ENCODE peak calls at places on chromosomes 6 and 20, in nine cellular contexts. One of them, this sample, is unnamed.
A peak's percentile ranks its signal among the peaks of the same experiment; 100 is the strongest.

GRCh38 chr6:30344868-30345671 is at the start of gene RPP21:
- DNase-seq in GM20000: peak; percentile 96
- DNase-seq in fibroblast of pulmonary artery: peak; percentile 71
- DNase-seq in hepatocyte: peak; percentile 93
- DNase-seq in body of pancreas: peak; percentile 84
- DNase-seq in activated B cell treated with CpG ODN at 0.5 μM for 24 hours: peak; percentile 90
- DNase-seq in heart left ventricle: peak; percentile 87
- DNase-seq in astrocyte of the spinal cord: peak; percentile 82
- DNase-seq in lower leg skin: peak; percentile 96
- DNase-seq in this sample: peak; percentile 95

GRCh38 chr6:4941782-4942672 is 61.8 kb downstream of the RPP40 start:
- DNase-seq in GM20000: peak; percentile 59
- DNase-seq in fibroblast of pulmonary artery: peak; percentile 88
- DNase-seq in hepatocyte: peak; percentile 50
- DNase-seq in body of pancreas: peak; percentile 29
- DNase-seq in activated B cell treated with CpG ODN at 0.5 μM for 24 hours: no peak
- DNase-seq in heart left ventricle: peak; percentile 61
- DNase-seq in astrocyte of the spinal cord: peak; percentile 91
- DNase-seq in lower leg skin: no peak
- DNase-seq in this sample: peak; percentile 6

GRCh38 chr6:3176562-3177355 is 19.4 kb upstream of the TUBB2A start:
- DNase-seq in GM20000: no peak
- DNase-seq in fibroblast of pulmonary artery: peak; percentile 96
- DNase-seq in hepatocyte: peak; percentile 77
- DNase-seq in body of pancreas: no peak
- DNase-seq in activated B cell treated with CpG ODN at 0.5 μM for 24 hours: no peak
- DNase-seq in heart left ventricle: peak; percentile 74
- DNase-seq in astrocyte of the spinal cord: peak; percentile 91
- DNase-seq in lower leg skin: peak; percentile 84
- DNase-seq in this sample: no peak

GRCh38 chr6:148677594-148678476 is 69.0 kb upstream of the UST start:
- DNase-seq in GM20000: peak; percentile 68
- DNase-seq in fibroblast of pulmonary artery: no peak
- DNase-seq in hepatocyte: no peak
- DNase-seq in body of pancreas: no peak
- DNase-seq in activated B cell treated with CpG ODN at 0.5 μM for 24 hours: no peak
- DNase-seq in heart left ventricle: no peak
- DNase-seq in astrocyte of the spinal cord: no peak
- DNase-seq in lower leg skin: no peak
- DNase-seq in this sample: no peak

GRCh38 chr6:87297115-87297514 is 25.3 kb upstream of the SMIM8 start:
- DNase-seq in GM20000: no peak
- DNase-seq in fibroblast of pulmonary artery: no peak
- DNase-seq in hepatocyte: no peak
- DNase-seq in body of pancreas: no peak
- DNase-seq in activated B cell treated with CpG ODN at 0.5 μM for 24 hours: no peak
- DNase-seq in heart left ventricle: no peak
- DNase-seq in astrocyte of the spinal cord: peak; percentile 29
- DNase-seq in lower leg skin: no peak
- DNase-seq in this sample: no peak

GRCh38 chr6:6515691-6516607 is 72.6 kb upstream of the LY86 start:
- DNase-seq in GM20000: peak; percentile 36
- DNase-seq in fibroblast of pulmonary artery: no peak
- DNase-seq in hepatocyte: no peak
- DNase-seq in body of pancreas: no peak
- DNase-seq in activated B cell treated with CpG ODN at 0.5 μM for 24 hours: no peak
- DNase-seq in heart left ventricle: no peak
- DNase-seq in astrocyte of the spinal cord: no peak
- DNase-seq in lower leg skin: no peak
- DNase-seq in this sample: no peak

GRCh38 chr6:17278289-17279061 is 2.7 kb upstream of the RBM24 start:
- DNase-seq in GM20000: no peak
- DNase-seq in fibroblast of pulmonary artery: peak; percentile 59
- DNase-seq in hepatocyte: no peak
- DNase-seq in body of pancreas: no peak
- DNase-seq in activated B cell treated with CpG ODN at 0.5 μM for 24 hours: no peak
- DNase-seq in heart left ventricle: no peak
- DNase-seq in astrocyte of the spinal cord: peak; percentile 50
- DNase-seq in lower leg skin: no peak
- DNase-seq in this sample: no peak

GRCh38 chr6:113969888-113970807 is 800 bp downstream of the HDAC2 start:
- DNase-seq in GM20000: peak; percentile 56
- DNase-seq in fibroblast of pulmonary artery: peak; percentile 35
- DNase-seq in hepatocyte: peak; percentile 77
- DNase-seq in body of pancreas: peak; percentile 60
- DNase-seq in activated B cell treated with CpG ODN at 0.5 μM for 24 hours: peak; percentile 49
- DNase-seq in heart left ventricle: peak; percentile 70
- DNase-seq in astrocyte of the spinal cord: peak; percentile 51
- DNase-seq in lower leg skin: peak; percentile 93
- DNase-seq in this sample: peak; percentile 60

GRCh38 chr6:85677243-85677956 is 34.7 kb upstream of the SYNCRIP start:
- DNase-seq in GM20000: no peak
- DNase-seq in fibroblast of pulmonary artery: peak; percentile 59
- DNase-seq in hepatocyte: peak; percentile 27
- DNase-seq in body of pancreas: no peak
- DNase-seq in activated B cell treated with CpG ODN at 0.5 μM for 24 hours: no peak
- DNase-seq in heart left ventricle: no peak
- DNase-seq in astrocyte of the spinal cord: peak; percentile 37
- DNase-seq in lower leg skin: no peak
- DNase-seq in this sample: no peak

GRCh38 chr6:106300944-106301343 is 24.6 kb downstream of the ATG5 start:
- DNase-seq in GM20000: peak; percentile 14
- DNase-seq in fibroblast of pulmonary artery: peak; percentile 68
- DNase-seq in hepatocyte: peak; percentile 43
- DNase-seq in body of pancreas: no peak
- DNase-seq in activated B cell treated with CpG ODN at 0.5 μM for 24 hours: no peak
- DNase-seq in heart left ventricle: no peak
- DNase-seq in astrocyte of the spinal cord: peak; percentile 65
- DNase-seq in lower leg skin: no peak
- DNase-seq in this sample: no peak

GRCh38 chr6:53987527-53987888 is 123.7 kb upstream of the MLIP start:
- DNase-seq in GM20000: no peak
- DNase-seq in fibroblast of pulmonary artery: no peak
- DNase-seq in hepatocyte: no peak
- DNase-seq in body of pancreas: no peak
- DNase-seq in activated B cell treated with CpG ODN at 0.5 μM for 24 hours: no peak
- DNase-seq in heart left ventricle: no peak
- DNase-seq in astrocyte of the spinal cord: no peak
- DNase-seq in lower leg skin: no peak
- DNase-seq in this sample: no peak

GRCh38 chr6:43246301-43247114 is 3.2 kb downstream of the TTBK1 start:
- DNase-seq in GM20000: peak; percentile 69
- DNase-seq in fibroblast of pulmonary artery: no peak
- DNase-seq in hepatocyte: peak; percentile 53
- DNase-seq in body of pancreas: peak; percentile 74
- DNase-seq in activated B cell treated with CpG ODN at 0.5 μM for 24 hours: no peak
- DNase-seq in heart left ventricle: peak; percentile 84
- DNase-seq in astrocyte of the spinal cord: peak; percentile 8
- DNase-seq in lower leg skin: no peak
- DNase-seq in this sample: peak; percentile 84

GRCh38 chr6:41682056-41682477 is 43.8 kb downstream of the MDFI start:
- DNase-seq in GM20000: peak; percentile 91
- DNase-seq in fibroblast of pulmonary artery: peak; percentile 93
- DNase-seq in hepatocyte: peak; percentile 96
- DNase-seq in body of pancreas: peak; percentile 93
- DNase-seq in activated B cell treated with CpG ODN at 0.5 μM for 24 hours: peak; percentile 66
- DNase-seq in heart left ventricle: peak; percentile 93
- DNase-seq in astrocyte of the spinal cord: peak; percentile 90
- DNase-seq in lower leg skin: peak; percentile 96
- DNase-seq in this sample: peak; percentile 99

DNA sequence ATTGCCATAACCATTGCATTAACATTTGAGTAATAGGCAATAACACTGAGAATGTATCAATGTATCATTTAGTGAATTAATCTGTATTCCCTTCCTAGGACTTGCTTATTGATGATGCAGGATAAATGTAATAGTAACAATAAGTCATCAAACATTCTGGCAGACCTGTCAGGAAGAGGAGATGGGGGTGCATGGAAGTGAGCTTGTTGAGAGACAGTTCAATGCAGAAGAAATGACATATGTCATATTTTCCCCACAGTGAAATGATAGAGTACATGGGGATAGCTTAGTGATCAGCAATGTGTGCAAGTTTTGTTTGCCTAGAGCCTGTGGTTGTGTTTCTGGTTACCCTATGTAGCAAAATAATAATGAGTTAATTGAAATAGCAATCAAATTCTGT is 458.8 kb downstream of the EYS start:
- DNase-seq in GM20000: no peak
- DNase-seq in fibroblast of pulmonary artery: no peak
- DNase-seq in hepatocyte: no peak
- DNase-seq in body of pancreas: no peak
- DNase-seq in activated B cell treated with CpG ODN at 0.5 μM for 24 hours: no peak
- DNase-seq in heart left ventricle: no peak
- DNase-seq in astrocyte of the spinal cord: no peak
- DNase-seq in lower leg skin: no peak
- DNase-seq in this sample: no peak
- TF ChIP-seq CTCF in GM20000: no peak
- TF ChIP-seq CTCF in fibroblast of pulmonary artery: no peak
- TF ChIP-seq CTCF in hepatocyte: no peak
- TF ChIP-seq CTCF in body of pancreas: no peak
- TF ChIP-seq CTCF in activated B cell treated with CpG ODN at 0.5 μM for 24 hours: no peak
- TF ChIP-seq CTCF in heart left ventricle: no peak
- TF ChIP-seq CTCF in astrocyte of the spinal cord: no peak
- TF ChIP-seq CTCF in lower leg skin: no peak
- TF ChIP-seq CTCF in this sample: no peak

DNA sequence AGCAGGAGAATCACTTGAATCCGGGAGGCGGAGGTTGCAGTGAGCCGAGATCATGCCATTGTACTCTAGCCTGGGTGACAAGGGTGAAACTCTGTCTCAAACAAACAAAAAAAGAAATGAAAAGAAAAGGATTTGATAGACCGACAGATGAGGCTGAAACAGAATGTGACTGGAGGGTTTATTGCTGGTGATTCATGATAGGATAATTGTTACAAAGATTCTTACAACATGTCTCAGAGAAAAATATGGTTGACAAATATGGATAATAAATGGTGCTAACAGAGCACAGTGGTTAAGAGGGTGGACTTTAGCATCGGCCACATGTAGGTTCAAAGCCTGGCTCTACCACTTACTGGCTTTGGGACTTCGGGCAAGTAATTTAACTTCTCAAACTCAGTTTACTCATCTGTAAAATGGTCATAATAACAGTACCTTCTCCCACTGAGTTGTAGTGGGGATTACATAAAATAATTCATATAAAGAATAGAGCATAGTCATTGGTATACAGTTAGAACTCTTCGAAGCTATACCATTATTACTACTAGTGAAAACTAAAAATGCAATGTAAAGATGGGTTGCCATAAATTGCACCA is 131.9 kb downstream of the MAP3K7 start:
- DNase-seq in GM20000: no peak
- DNase-seq in fibroblast of pulmonary artery: no peak
- DNase-seq in hepatocyte: no peak
- DNase-seq in body of pancreas: no peak
- DNase-seq in activated B cell treated with CpG ODN at 0.5 μM for 24 hours: no peak
- DNase-seq in heart left ventricle: no peak
- DNase-seq in astrocyte of the spinal cord: no peak
- DNase-seq in lower leg skin: no peak
- DNase-seq in this sample: no peak
- TF ChIP-seq CTCF in GM20000: no peak
- TF ChIP-seq CTCF in fibroblast of pulmonary artery: no peak
- TF ChIP-seq CTCF in hepatocyte: no peak
- TF ChIP-seq CTCF in body of pancreas: no peak
- TF ChIP-seq CTCF in activated B cell treated with CpG ODN at 0.5 μM for 24 hours: no peak
- TF ChIP-seq CTCF in heart left ventricle: no peak
- TF ChIP-seq CTCF in astrocyte of the spinal cord: no peak
- TF ChIP-seq CTCF in lower leg skin: no peak
- TF ChIP-seq CTCF in this sample: no peak

DNA sequence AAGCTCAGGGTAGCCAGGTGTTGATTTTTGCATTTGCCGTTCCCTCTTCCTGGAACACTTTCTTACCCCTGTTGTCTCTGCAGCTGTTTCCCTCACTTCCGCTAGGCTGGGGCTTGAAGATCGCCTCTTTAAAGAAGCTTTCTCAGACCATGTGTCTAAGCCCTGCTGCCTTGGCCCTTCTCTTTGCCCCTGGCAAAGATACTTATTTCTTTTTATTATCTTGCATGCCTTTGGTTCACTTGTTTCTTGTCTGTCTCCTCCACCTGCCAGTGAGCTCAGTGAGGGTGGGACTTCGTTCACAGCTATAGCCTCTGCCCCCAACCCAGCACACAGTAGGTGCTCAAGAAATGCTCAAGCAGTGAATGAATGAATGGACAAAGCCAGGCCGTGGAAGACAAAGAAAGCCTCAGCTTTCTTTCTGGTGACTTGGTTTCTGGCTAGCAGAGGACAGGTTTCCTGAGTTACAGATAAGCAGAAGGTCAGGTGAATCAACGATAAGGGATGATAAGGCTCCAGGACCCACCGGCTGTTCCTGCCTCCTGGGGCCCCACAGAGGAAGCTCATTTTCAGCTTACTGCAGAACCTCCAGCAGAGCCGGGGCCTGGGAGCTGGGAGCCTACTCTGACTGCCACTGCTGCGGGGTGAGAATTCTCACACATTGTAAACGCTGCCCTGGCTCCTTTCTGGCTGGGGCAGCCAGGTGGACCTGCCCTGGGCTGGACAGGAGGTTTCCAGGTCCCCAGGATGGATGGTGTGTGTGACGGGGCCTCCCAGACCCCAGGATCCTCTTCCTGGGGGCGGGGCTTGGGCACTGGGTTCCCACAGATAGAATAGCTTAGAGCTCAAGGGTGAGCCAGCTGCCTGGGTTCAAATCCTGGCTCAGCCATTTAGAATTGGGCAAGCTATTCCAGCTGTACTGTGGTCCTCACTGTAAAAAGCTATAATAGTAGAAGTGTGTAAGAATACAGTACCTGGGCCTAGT is 29.8 kb downstream of the SNAI1 start:
- DNase-seq in GM20000: peak; percentile 71
- DNase-seq in fibroblast of pulmonary artery: no peak
- DNase-seq in hepatocyte: peak; percentile 72
- DNase-seq in body of pancreas: no peak
- DNase-seq in activated B cell treated with CpG ODN at 0.5 μM for 24 hours: no peak
- DNase-seq in heart left ventricle: no peak
- DNase-seq in astrocyte of the spinal cord: no peak
- DNase-seq in lower leg skin: no peak
- DNase-seq in this sample: no peak
- TF ChIP-seq CTCF in GM20000: no peak
- TF ChIP-seq CTCF in fibroblast of pulmonary artery: no peak
- TF ChIP-seq CTCF in hepatocyte: no peak
- TF ChIP-seq CTCF in body of pancreas: no peak
- TF ChIP-seq CTCF in activated B cell treated with CpG ODN at 0.5 μM for 24 hours: no peak
- TF ChIP-seq CTCF in heart left ventricle: no peak
- TF ChIP-seq CTCF in astrocyte of the spinal cord: no peak
- TF ChIP-seq CTCF in lower leg skin: no peak
- TF ChIP-seq CTCF in this sample: no peak

DNA sequence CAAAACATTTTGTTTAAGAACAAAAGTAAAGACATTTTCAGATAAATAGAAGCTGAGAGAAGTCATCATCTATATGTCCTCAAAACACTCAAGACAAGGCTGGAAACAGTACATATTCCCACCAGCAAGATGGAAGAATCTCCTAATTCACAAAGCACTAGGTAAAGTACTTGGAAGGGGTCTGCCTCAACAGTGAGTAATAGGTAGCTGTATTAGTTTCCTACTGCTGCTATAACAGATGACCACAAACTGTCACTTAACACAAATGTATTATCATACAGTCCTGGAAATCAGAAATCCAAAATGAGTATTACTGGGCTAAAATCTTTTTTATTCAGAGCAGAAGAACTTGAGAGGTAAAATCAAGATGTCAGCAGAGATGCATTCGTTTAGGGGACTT is 40.6 kb downstream of the ZKSCAN8 start:
- DNase-seq in GM20000: no peak
- DNase-seq in fibroblast of pulmonary artery: no peak
- DNase-seq in hepatocyte: no peak
- DNase-seq in body of pancreas: no peak
- DNase-seq in activated B cell treated with CpG ODN at 0.5 μM for 24 hours: no peak
- DNase-seq in heart left ventricle: no peak
- DNase-seq in astrocyte of the spinal cord: no peak
- DNase-seq in lower leg skin: no peak
- DNase-seq in this sample: no peak
- TF ChIP-seq CTCF in GM20000: no peak
- TF ChIP-seq CTCF in fibroblast of pulmonary artery: no peak
- TF ChIP-seq CTCF in hepatocyte: no peak
- TF ChIP-seq CTCF in body of pancreas: no peak
- TF ChIP-seq CTCF in activated B cell treated with CpG ODN at 0.5 μM for 24 hours: no peak
- TF ChIP-seq CTCF in heart left ventricle: no peak
- TF ChIP-seq CTCF in astrocyte of the spinal cord: no peak
- TF ChIP-seq CTCF in lower leg skin: no peak
- TF ChIP-seq CTCF in this sample: no peak